ENCODE peak calls at places on chromosomes 16 and 17, in four cellular contexts. One of them, this sample, is unnamed.

GRCh38 chr17:51948128-51948527 is 210.4 kb downstream of the CA10 start:
- DNase-seq in tibial nerve: no peak
- DNase-seq in suprapubic skin: no peak
- DNase-seq in heart left ventricle: no peak
- DNase-seq in this sample: no peak

GRCh38 chr16:19829844-19830703 is 54.6 kb downstream of the GPRC5B start:
- DNase-seq in tibial nerve: no peak
- DNase-seq in suprapubic skin: no peak
- DNase-seq in heart left ventricle: no peak
- DNase-seq in this sample: no peak

GRCh38 chr16:48636521-48636920 is 26.5 kb upstream of the N4BP1 start:
- DNase-seq in tibial nerve: no peak
- DNase-seq in suprapubic skin: no peak
- DNase-seq in heart left ventricle: no peak
- DNase-seq in this sample: no peak

GRCh38 chr16:89115216-89115949 is 21.7 kb downstream of the ACSF3 start:
- DNase-seq in tibial nerve: peak; percentile 65
- DNase-seq in suprapubic skin: peak; percentile 80
- DNase-seq in heart left ventricle: peak; percentile 75
- DNase-seq in this sample: peak; percentile 40

GRCh38 chr16:79599256-79599836 is 1.2 kb downstream of the MAF start:
- DNase-seq in tibial nerve: no peak
- DNase-seq in suprapubic skin: peak; percentile 68
- DNase-seq in heart left ventricle: peak; percentile 32
- DNase-seq in this sample: peak; percentile 40

GRCh38 chr16:81466351-81466960 is 21.8 kb downstream of the CMIP start:
- DNase-seq in tibial nerve: no peak
- DNase-seq in suprapubic skin: no peak
- DNase-seq in heart left ventricle: no peak
- DNase-seq in this sample: no peak

GRCh38 chr17:14604920-14605599 is 304.2 kb downstream of the HS3ST3B1 start:
- DNase-seq in tibial nerve: peak; percentile 16
- DNase-seq in suprapubic skin: peak; percentile 63
- DNase-seq in heart left ventricle: peak; percentile 28
- DNase-seq in this sample: no peak

GRCh38 chr16:12229759-12230594 is 253.4 kb downstream of the SNX29 start:
- DNase-seq in tibial nerve: no peak
- DNase-seq in suprapubic skin: no peak
- DNase-seq in heart left ventricle: no peak
- DNase-seq in this sample: no peak

GRCh38 chr16:4892356-4893102 is 44.4 kb downstream of the PPL start:
- DNase-seq in tibial nerve: no peak
- DNase-seq in suprapubic skin: no peak
- DNase-seq in heart left ventricle: peak; percentile 56
- DNase-seq in this sample: no peak

GRCh38 chr17:38693700-38694329 is 11.3 kb upstream of the MLLT6 start:
- DNase-seq in tibial nerve: peak; percentile 89
- DNase-seq in suprapubic skin: peak; percentile 85
- DNase-seq in heart left ventricle: peak; percentile 93
- DNase-seq in this sample: peak; percentile 64

GRCh38 chr16:10114411-10114810 is 67.8 kb downstream of the GRIN2A start:
- DNase-seq in tibial nerve: no peak
- DNase-seq in suprapubic skin: no peak
- DNase-seq in heart left ventricle: no peak
- DNase-seq in this sample: no peak

GRCh38 chr16:27169511-27170071 is 33.7 kb upstream of the KDM8 start:
- DNase-seq in tibial nerve: no peak
- DNase-seq in suprapubic skin: no peak
- DNase-seq in heart left ventricle: no peak
- DNase-seq in this sample: no peak

GRCh38 chr17:63358111-63358839 is 87.8 kb downstream of the CYB561 start:
- DNase-seq in tibial nerve: no peak
- DNase-seq in suprapubic skin: no peak
- DNase-seq in heart left ventricle: no peak
- DNase-seq in this sample: no peak

GRCh38 chr17:69433093-69433492 is 18.6 kb downstream of the MAP2K6 start:
- DNase-seq in tibial nerve: no peak
- DNase-seq in suprapubic skin: no peak
- DNase-seq in heart left ventricle: no peak
- DNase-seq in this sample: no peak

GRCh38 chr16:4172070-4172469 is 55.8 kb upstream of the ADCY9 start:
- DNase-seq in tibial nerve: no peak
- DNase-seq in suprapubic skin: no peak
- DNase-seq in heart left ventricle: no peak
- DNase-seq in this sample: no peak

GRCh38 chr16:84518804-84519341 is 14.4 kb upstream of the MEAK7 start:
- DNase-seq in tibial nerve: no peak
- DNase-seq in suprapubic skin: no peak
- DNase-seq in heart left ventricle: no peak
- DNase-seq in this sample: no peak

GRCh38 chr17:3963214-3964201 is 729 bp downstream of the ATP2A3 start:
- DNase-seq in tibial nerve: no peak
- DNase-seq in suprapubic skin: no peak
- DNase-seq in heart left ventricle: peak; percentile 46
- DNase-seq in this sample: no peak

GRCh38 chr17:38509008-38509771 is 80.9 kb downstream of the ARHGAP23 start:
- DNase-seq in tibial nerve: peak; percentile 77
- DNase-seq in suprapubic skin: peak; percentile 80
- DNase-seq in heart left ventricle: peak; percentile 71
- DNase-seq in this sample: peak; percentile 16

GRCh38 chr16:81703177-81704155 is 75.6 kb upstream of the PLCG2 start:
- DNase-seq in tibial nerve: no peak
- DNase-seq in suprapubic skin: no peak
- DNase-seq in heart left ventricle: no peak
- DNase-seq in this sample: no peak

GRCh38 chr17:62718420-62718819 is 89.7 kb downstream of the MARCHF10 start:
- DNase-seq in tibial nerve: no peak
- DNase-seq in suprapubic skin: no peak
- DNase-seq in heart left ventricle: peak; percentile 3
- DNase-seq in this sample: no peak

GRCh38 chr17:83067718-83068261 is 11.6 kb upstream of the METRNL start:
- DNase-seq in tibial nerve: no peak
- DNase-seq in suprapubic skin: peak; percentile 61
- DNase-seq in heart left ventricle: peak; percentile 12
- DNase-seq in this sample: no peak

GRCh38 chr16:25297151-25297787 is 39.6 kb upstream of the ZKSCAN2 start:
- DNase-seq in tibial nerve: no peak
- DNase-seq in suprapubic skin: no peak
- DNase-seq in heart left ventricle: no peak
- DNase-seq in this sample: no peak

GRCh38 chr17:44608732-44609435 is 47.4 kb upstream of the MEIOC start:
- DNase-seq in tibial nerve: no peak
- DNase-seq in suprapubic skin: no peak
- DNase-seq in heart left ventricle: no peak
- DNase-seq in this sample: no peak

GRCh38 chr16:55035037-55035436 is 104.4 kb downstream of the IRX5 start:
- DNase-seq in tibial nerve: no peak
- DNase-seq in suprapubic skin: no peak
- DNase-seq in heart left ventricle: no peak
- DNase-seq in this sample: no peak

GRCh38 chr17:82941021-82942001 is 101.5 kb upstream of the ZNF750 start:
- DNase-seq in tibial nerve: no peak
- DNase-seq in suprapubic skin: no peak
- DNase-seq in heart left ventricle: peak; percentile 13
- DNase-seq in this sample: no peak

GRCh38 chr16:70715113-70715711 is 29.4 kb upstream of the MTSS2 start:
- DNase-seq in tibial nerve: no peak
- DNase-seq in suprapubic skin: no peak
- DNase-seq in heart left ventricle: peak; percentile 78
- DNase-seq in this sample: peak; percentile 91

GRCh38 chr16:23008041-23008440 is 141.2 kb downstream of the USP31 start:
- DNase-seq in tibial nerve: no peak
- DNase-seq in suprapubic skin: no peak
- DNase-seq in heart left ventricle: no peak
- DNase-seq in this sample: no peak

GRCh38 chr16:85248269-85248668 is 136.0 kb upstream of the CIBAR2 start:
- DNase-seq in tibial nerve: no peak
- DNase-seq in suprapubic skin: no peak
- DNase-seq in heart left ventricle: no peak
- DNase-seq in this sample: no peak

GRCh38 chr16:70703041-70703834 is 17.4 kb upstream of the MTSS2 start:
- DNase-seq in tibial nerve: no peak
- DNase-seq in suprapubic skin: no peak
- DNase-seq in heart left ventricle: no peak
- DNase-seq in this sample: peak; percentile 79

GRCh38 chr16:49382916-49383315 is 9.3 kb downstream of the C16orf78 start:
- DNase-seq in tibial nerve: no peak
- DNase-seq in suprapubic skin: no peak
- DNase-seq in heart left ventricle: no peak
- DNase-seq in this sample: no peak

GRCh38 chr16:86080131-86080875 is 181.3 kb downstream of the IRF8 start:
- DNase-seq in tibial nerve: no peak
- DNase-seq in suprapubic skin: peak; percentile 11
- DNase-seq in heart left ventricle: no peak
- DNase-seq in this sample: no peak

GRCh38 chr17:80393491-80393890 is 21.5 kb upstream of the ENDOV start:
- DNase-seq in tibial nerve: no peak
- DNase-seq in suprapubic skin: no peak
- DNase-seq in heart left ventricle: no peak
- DNase-seq in this sample: no peak

GRCh38 chr16:720507-720989 is 398 bp upstream of the ANTKMT start:
- DNase-seq in tibial nerve: no peak
- DNase-seq in suprapubic skin: no peak
- DNase-seq in heart left ventricle: peak; percentile 69
- DNase-seq in this sample: no peak

GRCh38 chr17:8187517-8188407 is 2.2 kb downstream of the BORCS6 start:
- DNase-seq in tibial nerve: peak; percentile 97
- DNase-seq in suprapubic skin: peak; percentile 97
- DNase-seq in heart left ventricle: peak; percentile 92
- DNase-seq in this sample: peak; percentile 83
- TF ChIP-seq POLR2A in tibial nerve: no peak
- TF ChIP-seq POLR2A in suprapubic skin: peak; percentile 0
- TF ChIP-seq POLR2A in heart left ventricle: peak; percentile 43
- TF ChIP-seq POLR2A in this sample: no peak

DNA sequence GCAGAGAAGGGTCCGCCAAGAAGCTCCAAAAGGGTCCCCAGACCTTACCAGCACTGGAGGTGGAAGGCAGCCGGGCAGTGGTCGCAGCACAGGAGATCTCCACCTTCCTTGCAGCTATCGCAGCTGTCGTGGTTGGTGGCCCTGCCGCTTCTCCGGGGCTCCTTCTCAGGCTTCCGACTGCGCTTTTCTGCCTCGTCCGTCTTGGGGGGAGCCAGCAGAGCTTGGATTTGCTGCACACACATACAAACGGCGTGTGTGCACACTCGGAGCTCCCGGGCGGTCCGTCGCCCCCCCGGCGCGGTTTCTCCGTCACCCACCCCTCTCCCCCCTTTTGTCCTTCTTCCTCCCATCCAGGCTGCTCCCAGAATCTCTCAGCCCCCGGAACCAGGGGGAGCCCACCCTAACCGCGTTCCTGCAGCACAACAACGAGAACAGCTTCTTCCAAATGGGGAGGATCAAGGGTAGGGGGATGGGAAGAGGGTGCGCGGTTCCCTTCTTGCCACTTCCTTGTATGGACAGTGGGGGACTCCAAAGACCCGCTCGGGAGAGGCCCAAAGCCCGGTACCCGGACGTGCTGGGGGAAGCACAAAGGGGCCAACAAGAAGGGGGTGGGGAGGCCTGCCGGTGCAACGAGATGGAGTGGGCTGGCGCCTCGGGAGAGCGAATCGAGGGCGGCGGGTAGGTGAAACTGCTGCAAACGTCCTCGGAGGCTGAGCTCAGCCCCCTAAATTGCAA is 1.1 kb downstream of the PHF12 start:
- DNase-seq in tibial nerve: no peak
- DNase-seq in suprapubic skin: peak; percentile 85
- DNase-seq in heart left ventricle: peak; percentile 65
- DNase-seq in this sample: peak; percentile 56
- TF ChIP-seq POLR2A in tibial nerve: no peak
- TF ChIP-seq POLR2A in suprapubic skin: no peak
- TF ChIP-seq POLR2A in heart left ventricle: no peak
- TF ChIP-seq POLR2A in this sample: no peak

GRCh38 chr17:59707182-59707970 is at the start of the genes PTRH2 and VMP1:
- DNase-seq in tibial nerve: peak; percentile 95
- DNase-seq in suprapubic skin: peak; percentile 99
- DNase-seq in heart left ventricle: peak; percentile 97
- DNase-seq in this sample: peak; percentile 98
- TF ChIP-seq POLR2A in tibial nerve: peak; percentile 77
- TF ChIP-seq POLR2A in suprapubic skin: peak; percentile 80
- TF ChIP-seq POLR2A in heart left ventricle: peak; percentile 80
- TF ChIP-seq POLR2A in this sample: peak; percentile 90

DNA sequence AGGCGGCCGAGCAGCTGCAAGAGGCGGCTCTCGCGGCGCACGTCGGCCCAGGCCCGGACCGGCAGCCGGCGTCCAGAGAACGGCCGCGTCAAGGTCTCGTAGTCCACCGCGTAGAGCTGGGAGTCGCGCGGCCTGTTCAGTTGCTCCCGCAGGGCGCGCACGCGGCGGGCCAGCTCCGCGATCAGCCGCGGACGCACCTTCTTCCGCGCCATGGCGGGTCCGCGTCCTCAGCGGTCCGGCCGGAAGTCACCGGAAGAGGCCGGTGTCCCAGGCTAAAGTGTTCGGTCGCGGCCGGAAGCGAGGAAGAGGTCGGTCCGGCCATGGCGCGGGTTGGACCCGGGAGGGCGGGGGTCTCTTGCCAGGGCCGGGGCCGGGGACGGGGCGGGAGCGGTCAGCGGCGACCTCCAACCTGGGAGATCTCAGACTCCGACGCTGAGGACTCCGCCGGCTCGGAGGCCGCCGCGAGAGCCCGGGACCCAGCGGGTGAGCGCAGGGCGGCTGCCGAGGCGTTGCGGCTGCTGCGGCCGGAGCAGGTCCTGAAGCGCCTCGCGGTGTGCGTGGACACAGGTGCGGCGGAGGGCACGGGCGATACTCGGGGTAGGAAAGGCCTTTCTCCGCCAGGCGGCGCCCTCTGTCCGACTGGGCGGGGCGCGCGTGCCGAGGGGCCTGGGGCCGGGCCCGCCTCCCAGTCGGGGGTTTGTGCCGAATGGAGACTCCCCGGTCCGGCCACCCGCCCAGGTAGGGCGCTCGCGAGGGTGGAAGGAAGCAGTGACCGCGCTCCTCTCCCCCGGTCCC is at the start of gene MRPS34:
- DNase-seq in tibial nerve: peak; percentile 69
- DNase-seq in suprapubic skin: peak; percentile 88
- DNase-seq in heart left ventricle: peak; percentile 88
- DNase-seq in this sample: peak; percentile 69
- TF ChIP-seq POLR2A in tibial nerve: no peak
- TF ChIP-seq POLR2A in suprapubic skin: no peak
- TF ChIP-seq POLR2A in heart left ventricle: peak; percentile 69
- TF ChIP-seq POLR2A in this sample: peak; percentile 30

GRCh38 chr17:67421869-67422273 is 44.8 kb downstream of the PITPNC1 start:
- DNase-seq in tibial nerve: no peak
- DNase-seq in suprapubic skin: no peak
- DNase-seq in heart left ventricle: no peak
- DNase-seq in this sample: no peak
- TF ChIP-seq POLR2A in tibial nerve: no peak
- TF ChIP-seq POLR2A in suprapubic skin: no peak
- TF ChIP-seq POLR2A in heart left ventricle: peak; percentile 14
- TF ChIP-seq POLR2A in this sample: no peak

GRCh38 chr16:28950648-28951409 is at the start of gene NFATC2IP:
- DNase-seq in tibial nerve: peak; percentile 99
- DNase-seq in suprapubic skin: peak; percentile 100
- DNase-seq in heart left ventricle: peak; percentile 100
- DNase-seq in this sample: peak; percentile 100
- TF ChIP-seq POLR2A in tibial nerve: no peak
- TF ChIP-seq POLR2A in suprapubic skin: no peak
- TF ChIP-seq POLR2A in heart left ventricle: peak; percentile 41
- TF ChIP-seq POLR2A in this sample: no peak